ENCODE peak calls at places on chromosome 10, in ten cellular contexts. U is thoracic aorta, V is Peyer's patch, I is kidney, E is spleen, J is sigmoid colon, T is adrenal gland, F is mammary epithelial cell, B is Panc1, Z is left ventricle myocardium inferior. P is an unnamed sample.

GRCh38 chr10:110432814-110433565 is 64.7 kb upstream of the DUSP5 start:
- DNase-seq in E (peak; percentile 35), Z (no peak), I (no peak), F (no peak), J (peak; percentile 26), B (no peak), T (no peak), U (no peak), V (no peak), P (no peak)

GRCh38 chr10:35369049-35369760 is 32.9 kb downstream of the CCNY start:
- DNase-seq in E (no peak), U (no peak), T (peak; percentile 67), V (no peak), I (no peak), B (no peak), Z (no peak), F (no peak), J (no peak), P (no peak)

GRCh38 chr10:82378146-82378545 is 503.2 kb downstream of the NRG3 start:
- DNase-seq in Z (no peak), V (no peak), U (peak; percentile 20), J (no peak), T (peak; percentile 79), I (no peak), E (no peak), F (peak; percentile 59), B (no peak), P (no peak)

GRCh38 chr10:119116326-119116951 is 12.5 kb downstream of the DENND10 start:
- DNase-seq in Z (no peak), U (no peak), I (no peak), T (no peak), J (peak; percentile 11), E (no peak), F (no peak), V (no peak), B (no peak), P (no peak)

GRCh38 chr10:97336942-97337719 is 2.6 kb upstream of the FRAT2 start:
- DNase-seq in I (peak; percentile 47), J (no peak), T (no peak), V (no peak), E (no peak), F (peak; percentile 60), B (no peak), U (no peak), Z (no peak), P (peak; percentile 94)

GRCh38 chr10:123841115-123841514 is 50.5 kb downstream of the CPXM2 start:
- DNase-seq in B (no peak), E (no peak), U (no peak), T (no peak), Z (no peak), F (no peak), J (no peak), I (no peak), V (no peak), P (no peak)

GRCh38 chr10:112689327-112689726 is 242.3 kb downstream of the VTI1A start:
- DNase-seq in J (no peak), B (no peak), F (peak; percentile 1), I (no peak), V (no peak), U (no peak), E (no peak), Z (peak; percentile 22), T (no peak), P (peak; percentile 64)

GRCh38 chr10:130045091-130045652 is 65.5 kb downstream of the C10orf143 start:
- DNase-seq in B (no peak), Z (no peak), F (no peak), J (no peak), V (no peak), E (no peak), U (no peak), I (peak; percentile 29), T (no peak), P (peak; percentile 63)

GRCh38 chr10:131886181-131886716 is 14.6 kb upstream of the PPP2R2D start:
- DNase-seq in Z (no peak), F (no peak), I (peak; percentile 42), T (no peak), J (peak; percentile 47), U (no peak), B (no peak), V (no peak), E (peak; percentile 62), P (no peak)

GRCh38 chr10:97333351-97333600 is 1.3 kb downstream of the FRAT2 start:
- DNase-seq in B (no peak), J (no peak), U (no peak), E (no peak), F (no peak), Z (no peak), V (no peak), I (no peak), T (no peak), P (peak; percentile 62)

GRCh38 chr10:78645053-78645787 is 423.5 kb upstream of the ZMIZ1 start:
- DNase-seq in F (no peak), E (no peak), T (no peak), Z (no peak), V (no peak), J (no peak), B (no peak), U (no peak), I (no peak), P (no peak)

GRCh38 chr10:43200538-43201390 is 62.5 kb downstream of the CSGALNACT2 start:
- DNase-seq in E (peak; percentile 73), F (no peak), Z (no peak), I (peak; percentile 46), V (peak; percentile 9), T (peak; percentile 34), U (no peak), J (peak; percentile 57), B (no peak), P (no peak)

GRCh38 chr10:97895915-97896314 is 46.3 kb downstream of the GOLGA7B start:
- DNase-seq in E (peak; percentile 49), U (no peak), J (no peak), Z (no peak), T (no peak), B (no peak), I (no peak), V (no peak), F (no peak), P (no peak)

GRCh38 chr10:81179805-81180452 is 642.2 kb downstream of the SH2D4B start:
- DNase-seq in F (no peak), B (no peak), I (no peak), E (no peak), U (no peak), J (no peak), Z (no peak), T (peak; percentile 10), V (no peak), P (peak; percentile 59)

DNA sequence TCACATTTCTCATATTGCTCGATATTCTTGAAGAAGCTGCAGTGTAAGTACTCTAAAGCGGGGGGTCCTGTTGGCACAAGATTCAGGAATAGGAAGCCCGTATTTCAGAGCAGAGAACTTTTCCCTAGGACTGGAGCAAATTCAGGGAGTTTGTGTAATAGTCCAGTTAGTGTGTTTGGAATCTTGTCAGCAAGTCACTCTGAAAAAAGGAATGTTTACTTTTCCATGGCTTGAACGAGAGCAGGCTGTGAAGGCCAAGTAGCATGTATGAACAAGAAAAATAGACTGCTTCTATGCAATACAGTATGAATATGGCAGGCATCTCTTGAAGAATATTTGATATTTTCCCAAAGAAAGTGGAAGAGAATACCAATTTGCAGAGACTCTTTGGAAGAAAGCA is 39.8 kb downstream of the CDC123 start:
- DNase-seq in I (no peak), B (no peak), T (no peak), E (no peak), V (no peak), Z (no peak), J (no peak), F (no peak), U (no peak), P (no peak)
- H3K36me3 ChIP-seq in I (peaks cover 9% of the 10 kb centered on the region), B (peaks cover 11% of the 10 kb centered on the region), T (peaks cover 57% of the 10 kb centered on the region), E (peaks cover 69% of the 10 kb centered on the region), V (peaks cover 83% of the 10 kb centered on the region), Z (peaks cover 60% of the 10 kb centered on the region), J (peaks cover 11% of the 10 kb centered on the region), F (peaks cover 42% of the 10 kb centered on the region), U (peaks cover 13% of the 10 kb centered on the region), P (peaks cover 19% of the 10 kb centered on the region)

DNA sequence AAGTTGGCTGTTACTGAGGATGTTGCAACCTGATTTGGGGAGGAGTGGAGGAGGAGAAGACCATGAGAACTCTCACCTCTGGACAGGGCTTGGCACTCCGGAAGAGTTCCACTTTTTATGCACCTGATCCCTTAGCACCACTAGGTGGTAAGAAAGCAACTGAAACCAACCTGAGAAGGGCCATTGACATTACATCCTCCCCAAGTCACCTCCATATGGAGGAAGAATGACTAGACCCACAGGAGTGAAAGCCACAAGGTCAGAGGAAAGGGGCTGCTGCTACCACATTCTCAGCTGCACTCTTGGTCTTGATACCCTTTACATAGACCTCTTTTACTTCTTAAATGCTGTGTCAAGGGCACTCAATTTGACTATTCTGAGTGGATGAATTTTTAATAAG is 363.0 kb downstream of the GFRA1 start:
- DNase-seq in B (no peak), U (no peak), T (no peak), V (no peak), J (no peak), F (no peak), Z (no peak), I (no peak), E (no peak), P (no peak)
- TF ChIP-seq CTCF in B (no peak), U (no peak), T (no peak), V (no peak), J (no peak), F (no peak), Z (no peak), I (no peak), E (no peak), P (no peak)

DNA sequence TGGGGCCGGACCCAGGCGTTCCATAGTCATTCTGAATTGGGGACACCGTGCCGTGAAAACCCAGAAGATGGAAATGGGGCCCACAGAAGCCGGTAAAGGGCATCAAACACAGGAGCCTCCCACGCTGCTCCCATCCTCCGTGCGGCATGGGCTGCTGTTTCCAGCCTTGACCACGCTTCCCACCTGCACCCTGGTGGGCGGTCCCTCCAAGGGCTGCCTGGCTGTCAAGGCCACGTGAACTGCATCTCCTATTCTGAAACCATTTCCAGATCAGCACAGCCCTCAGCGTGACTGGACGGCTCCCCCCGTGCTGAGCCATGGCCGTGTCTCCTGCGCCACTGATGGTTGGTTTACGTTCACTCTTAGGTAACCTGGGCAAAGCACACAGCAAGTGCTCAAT is 14.1 kb downstream of the CFAP46 start:
- DNase-seq in U (no peak), T (no peak), B (no peak), J (no peak), F (no peak), V (no peak), I (peak; percentile 62), E (no peak), Z (no peak), P (no peak)
- H3K4me1 ChIP-seq in U (no peaks in the 10 kb centered on the region), T (no peaks in the 10 kb centered on the region), B (no peaks in the 10 kb centered on the region), J (no peaks in the 10 kb centered on the region), F (no peaks in the 10 kb centered on the region), V (no peaks in the 10 kb centered on the region), I (no peaks in the 10 kb centered on the region), E (no peaks in the 10 kb centered on the region), Z (no peaks in the 10 kb centered on the region), P (peaks cover 5% of the 10 kb centered on the region)

DNA sequence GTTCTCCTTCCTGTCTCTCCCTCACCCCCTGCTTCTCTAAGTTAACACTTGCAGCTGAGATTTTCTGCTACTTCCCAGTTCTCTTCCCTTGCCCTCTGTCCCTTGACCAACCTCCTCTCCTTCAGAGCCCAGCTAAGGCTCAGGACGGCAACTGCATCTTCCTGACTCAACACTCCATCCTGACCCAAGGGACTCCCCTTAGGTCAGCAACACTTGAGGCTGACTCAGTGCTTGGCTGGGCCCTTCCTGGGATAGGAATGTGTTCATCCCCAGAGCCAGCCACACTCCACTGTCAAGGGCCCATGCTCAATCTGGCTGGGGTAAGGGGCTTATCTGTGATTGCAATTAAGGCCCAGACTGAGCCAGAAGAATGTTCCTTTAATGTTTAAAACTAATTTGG is 3.4 kb downstream of the CALHM2 start:
- DNase-seq in F (peak; percentile 73), I (no peak), U (no peak), J (peak; percentile 91), T (peak; percentile 64), B (no peak), Z (peak; percentile 69), V (no peak), E (no peak), P (no peak)
- H3K36me3 ChIP-seq in F (peaks cover 21% of the 10 kb centered on the region), I (peaks cover 16% of the 10 kb centered on the region), U (peaks cover 37% of the 10 kb centered on the region), J (peaks cover 17% of the 10 kb centered on the region), T (peaks cover 63% of the 10 kb centered on the region), B (peaks cover 18% of the 10 kb centered on the region), Z (peaks cover 65% of the 10 kb centered on the region), V (peaks cover 43% of the 10 kb centered on the region), E (peaks cover 51% of the 10 kb centered on the region), P (no peaks in the 10 kb centered on the region)

P was measured in neural progenitor cell.